ENCODE peak calls at places on chromosomes 11 and 22, in four cellular contexts. B is neuronal stem cell, Z is H1, T is SK-N-SH. G is an unnamed sample.

GRCh38 chr11:8788616-8789015 is 106.0 kb downstream of the RPL27A start:
- DNase-seq in B (no peak), Z (no peak), T (no peak), G (no peak)

GRCh38 chr11:75700940-75701339 is 16.7 kb upstream of the MOGAT2 start:
- DNase-seq in B (no peak), Z (no peak), T (no peak), G (no peak)

GRCh38 chr11:125164422-125165110 is at the start of gene PKNOX2:
- DNase-seq in B (peak; percentile 88), Z (no peak), T (peak; percentile 95), G (peak; percentile 91)

GRCh38 chr11:62687508-62688396 is 1.6 kb downstream of the LRRN4CL start:
- DNase-seq in B (no peak), Z (no peak), T (peak; percentile 36), G (peak; percentile 72)

GRCh38 chr22:30636226-30637077 is 871 bp downstream of the SLC35E4 start:
- DNase-seq in B (no peak), Z (no peak), T (peak; percentile 60), G (peak; percentile 80)

GRCh38 chr11:15685311-15685710 is 570.6 kb downstream of the INSC start:
- DNase-seq in B (no peak), Z (no peak), T (peak; percentile 14), G (no peak)

GRCh38 chr11:110850846-110851245 is 138.6 kb upstream of the ARHGAP20 start:
- DNase-seq in B (no peak), Z (no peak), T (no peak), G (no peak)

GRCh38 chr22:48434868-48435250 is 1392.8 kb downstream of the BRD1 start:
- DNase-seq in B (no peak), Z (no peak), T (no peak), G (peak; percentile 39)

GRCh38 chr11:129723146-129723963 is 92.3 kb upstream of the TMEM45B start:
- DNase-seq in B (no peak), Z (no peak), T (no peak), G (peak; percentile 63)

GRCh38 chr22:50530857-50531545 is 1.2 kb upstream of the TYMP start:
- DNase-seq in B (no peak), Z (no peak), T (no peak), G (peak; percentile 97)

GRCh38 chr11:44817207-44817944 is 90.6 kb downstream of the TSPAN18 start:
- DNase-seq in B (no peak), Z (no peak), T (no peak), G (no peak)

GRCh38 chr22:45608763-45609180 is 62.9 kb upstream of the ATXN10 start:
- DNase-seq in B (no peak), Z (no peak), T (no peak), G (peak; percentile 43)

GRCh38 chr11:117941163-117941707 is 12.0 kb upstream of the TMPRSS13 start:
- DNase-seq in B (no peak), Z (no peak), T (no peak), G (peak; percentile 60)

GRCh38 chr22:46451741-46452140 is 85.7 kb downstream of the CELSR1 start:
- DNase-seq in B (no peak), Z (no peak), T (no peak), G (no peak)

GRCh38 chr11:71200172-71200716 is 52.1 kb downstream of the SHANK2 start:
- DNase-seq in B (no peak), Z (no peak), T (no peak), G (no peak)
- H3K27ac ChIP-seq in B (no peak overlapping the region), Z (no peak overlapping the region), T (no peak overlapping the region), G (no peak overlapping the region)

DNA sequence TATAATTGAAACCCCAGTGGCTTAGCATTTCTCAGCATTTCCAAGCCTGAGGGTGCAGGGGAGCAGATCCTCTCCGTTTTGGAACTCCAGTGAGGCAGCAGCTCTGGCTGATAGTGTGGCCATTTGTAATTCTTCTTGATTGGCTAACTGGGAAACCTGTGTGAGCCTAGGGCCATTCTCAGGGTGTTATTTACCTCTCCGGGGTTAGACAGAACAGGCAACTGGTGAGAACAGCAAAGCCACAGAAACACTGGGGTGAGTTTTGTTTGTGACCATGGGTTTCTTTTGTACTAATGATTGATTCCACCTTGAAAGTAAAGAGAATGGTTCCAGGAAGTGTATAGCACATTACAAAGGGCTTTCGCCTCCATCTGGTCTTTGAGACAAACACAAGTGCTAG is 2.4 kb upstream of the OR4X2 start:
- DNase-seq in B (no peak), Z (no peak), T (no peak), G (no peak)
- H3K9me3 ChIP-seq in B (peaks cover 6% of the 10 kb centered on the region), Z (peaks cover 64% of the 10 kb centered on the region), T (no peaks in the 10 kb centered on the region), G (no peaks in the 10 kb centered on the region)

GRCh38 chr11:6321961-6322362 is 1.7 kb upstream of the CAVIN3 start:
- DNase-seq in B (peak; percentile 27), Z (no peak), T (no peak), G (no peak)
- H3K9ac ChIP-seq in B (no peak overlapping the region), Z (no peak overlapping the region), T (peak overlapping the region; percentile 26), G (no peak overlapping the region)

DNA sequence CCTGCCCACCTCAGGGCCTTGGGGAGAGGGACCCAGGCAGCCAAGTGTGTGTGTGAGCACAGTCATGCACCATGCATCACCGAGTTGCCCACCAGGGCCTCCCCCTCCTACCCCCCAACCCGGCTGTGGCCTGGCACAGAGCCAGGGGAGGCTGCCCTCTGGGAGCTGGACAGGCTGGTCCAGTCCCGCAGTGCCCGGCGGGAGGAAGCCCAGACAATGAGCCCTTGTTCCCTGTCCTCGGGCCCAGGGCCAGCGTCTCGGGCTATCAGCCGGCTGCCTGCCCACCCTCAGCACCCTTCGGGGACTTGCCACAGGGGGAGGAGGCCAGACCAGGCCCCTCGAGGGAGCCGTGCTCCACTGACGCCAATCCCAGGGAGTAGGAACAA is 4.5 kb downstream of the LRRC75B start:
- DNase-seq in B (no peak), Z (no peak), T (peak; percentile 68), G (peak; percentile 97)
- H3K27ac ChIP-seq in B (no peak overlapping the region), Z (no peak overlapping the region), T (no peak overlapping the region), G (no peak overlapping the region)

DNA sequence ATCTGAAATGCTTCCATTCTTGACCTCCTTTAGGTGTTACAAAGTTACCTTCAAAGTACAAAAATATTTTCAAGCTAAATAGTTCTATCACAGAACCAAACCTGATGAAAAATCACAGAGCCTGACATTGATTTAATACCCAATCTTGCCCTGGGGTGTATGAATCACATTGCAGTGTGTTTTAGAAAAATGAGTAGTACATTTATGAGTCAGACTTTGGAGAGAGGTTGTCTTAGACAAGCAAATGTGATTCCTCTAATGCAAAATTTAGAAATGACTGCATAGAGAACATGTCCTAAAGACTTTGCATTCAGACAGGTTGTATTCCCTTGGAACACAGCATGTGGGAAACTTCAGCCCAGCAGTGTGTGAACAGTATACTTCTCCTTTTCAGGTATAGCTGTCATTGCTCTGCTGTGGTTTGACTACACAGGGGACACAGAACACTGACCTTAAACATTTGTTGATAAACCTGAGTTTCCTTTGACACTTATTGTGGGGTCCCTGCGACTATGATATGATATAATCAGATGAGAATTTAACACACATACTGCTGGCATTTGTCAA is 972.1 kb downstream of the JRKL start:
- DNase-seq in B (no peak), Z (no peak), T (no peak), G (no peak)
- H3K9me3 ChIP-seq in B (no peaks in the 10 kb centered on the region), Z (no peaks in the 10 kb centered on the region), T (no peaks in the 10 kb centered on the region), G (no peaks in the 10 kb centered on the region)

DNA sequence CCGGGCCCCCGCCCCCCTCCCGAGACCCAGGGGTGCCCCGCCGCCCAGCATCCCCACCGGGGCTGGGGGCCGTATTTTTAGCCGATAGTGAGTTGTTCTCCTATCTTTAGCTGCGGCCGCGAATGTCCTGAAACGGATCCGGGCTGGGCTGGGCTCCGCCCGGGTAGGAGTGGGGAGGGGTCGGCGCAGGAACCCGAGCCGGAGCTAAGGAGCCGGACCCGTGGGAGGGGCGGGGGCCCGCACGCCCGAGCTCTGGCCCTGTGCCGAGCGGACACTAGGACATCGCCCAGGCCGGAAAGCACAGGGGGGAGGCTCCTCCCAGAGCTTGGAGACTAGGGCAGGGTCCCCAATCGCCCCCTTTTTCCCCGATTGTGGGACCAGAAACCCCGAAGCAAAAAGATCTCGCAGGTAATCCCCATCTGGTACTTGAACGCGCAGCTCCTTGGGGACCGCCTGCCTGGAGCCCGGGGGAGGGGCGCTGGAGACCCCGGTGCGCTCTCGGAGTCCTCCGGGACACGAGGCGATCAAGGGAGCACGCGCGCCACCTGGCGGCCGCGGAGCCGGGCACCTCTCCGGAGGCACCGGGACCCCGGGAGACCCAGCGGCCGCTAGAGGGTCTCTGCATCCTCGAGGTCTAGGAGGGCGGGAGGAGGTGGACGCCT is 669 bp downstream of the CDC42EP2 start:
- DNase-seq in B (peak; percentile 89), Z (peak; percentile 76), T (peak; percentile 94), G (peak; percentile 92)
- H3K9ac ChIP-seq in B (peak overlapping the region; percentile 63), Z (no peak overlapping the region), T (peak overlapping the region; percentile 84), G (peak overlapping the region; percentile 65)

GRCh38 chr11:18080451-18080850 is 25.4 kb downstream of the SAAL1 start:
- DNase-seq in B (no peak), Z (no peak), T (no peak), G (no peak)

GRCh38 chr11:18081551-18081950 is 24.3 kb downstream of the SAAL1 start:
- DNase-seq in B (no peak), Z (no peak), T (peak; percentile 8), G (no peak)

GRCh38 chr11:18075444-18075843 is 29.4 kb upstream of the TPH1 start:
- DNase-seq in B (no peak), Z (no peak), T (no peak), G (no peak)

DNA sequence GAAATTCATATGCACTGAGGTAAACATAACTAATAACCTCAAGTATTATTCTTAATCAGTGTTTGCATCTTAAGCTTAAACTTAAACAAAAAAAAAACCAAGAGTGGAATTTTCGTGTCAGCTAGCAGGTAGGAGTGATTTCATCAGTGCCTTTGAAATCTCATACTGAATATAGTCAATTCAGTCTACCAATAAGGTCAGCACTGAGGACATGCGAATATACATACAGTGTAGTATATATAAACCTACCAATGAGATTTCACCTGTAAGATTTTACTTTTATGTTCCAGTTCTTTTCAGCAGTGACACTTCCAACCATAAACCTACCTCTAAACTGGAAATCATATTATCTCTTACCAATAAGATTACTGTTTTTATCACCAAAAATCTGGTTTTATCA is 27.0 kb downstream of the SAAL1 start:
- DNase-seq in B (no peak), Z (no peak), T (no peak), G (no peak)
- H3K27ac ChIP-seq in B (no peak overlapping the region), Z (no peak overlapping the region), T (no peak overlapping the region), G (no peak overlapping the region)

GRCh38 chr11:106302416-106302815 is 225.0 kb downstream of the AASDHPPT start:
- DNase-seq in B (no peak), Z (no peak), T (no peak), G (no peak)
- H3K9me3 ChIP-seq in B (peaks cover 7% of the 10 kb centered on the region), Z (peaks cover 19% of the 10 kb centered on the region), T (no peaks in the 10 kb centered on the region), G (no peaks in the 10 kb centered on the region)

GRCh38 chr11:116062129-116062525 is 557.9 kb upstream of the CADM1 start:
- DNase-seq in B (no peak), Z (no peak), T (no peak), G (no peak)

GRCh38 chr11:116062526-116063171 is 558.4 kb upstream of the CADM1 start:
- DNase-seq in B (no peak), Z (no peak), T (peak; percentile 55), G (no peak)

GRCh38 chr11:116066777-116067176 is 562.6 kb upstream of the CADM1 start:
- DNase-seq in B (no peak), Z (no peak), T (no peak), G (no peak)

GRCh38 chr11:116065986-116066385 is 561.8 kb upstream of the CADM1 start:
- DNase-seq in B (no peak), Z (no peak), T (no peak), G (no peak)

GRCh38 chr11:116065519-116065918 is 561.3 kb upstream of the CADM1 start:
- DNase-seq in B (no peak), Z (no peak), T (no peak), G (no peak)
- H3K9ac ChIP-seq in B (no peak overlapping the region), Z (no peak overlapping the region), T (no peak overlapping the region), G (no peak overlapping the region)

G was measured in kidney.